ENCODE peak calls at places on chromosomes 5 and 9, in six cellular contexts. One of them, this sample, is unnamed.

GRCh38 chr9:95411211-95411892 is 93.8 kb upstream of the FANCC start:
- DNase-seq in HCT116: no peak
- DNase-seq in K562: peak; percentile 60
- DNase-seq in GM12878: no peak
- DNase-seq in HepG2: no peak
- DNase-seq in H1: no peak
- DNase-seq in this sample: no peak

GRCh38 chr9:110994771-110995241 is 43.5 kb downstream of the LPAR1 start:
- DNase-seq in K562: no peak
- DNase-seq in H1: no peak
- DNase-seq in HCT116: no peak
- DNase-seq in GM12878: no peak
- DNase-seq in HepG2: no peak
- DNase-seq in this sample: no peak

GRCh38 chr9:124217839-124218437 is 39.8 kb upstream of the NEK6 start:
- DNase-seq in H1: no peak
- DNase-seq in HCT116: no peak
- DNase-seq in GM12878: no peak
- DNase-seq in K562: no peak
- DNase-seq in HepG2: no peak
- DNase-seq in this sample: no peak

GRCh38 chr5:38835887-38836286 is 9.9 kb upstream of the OSMR start:
- DNase-seq in H1: no peak
- DNase-seq in K562: no peak
- DNase-seq in HepG2: no peak
- DNase-seq in HCT116: no peak
- DNase-seq in GM12878: no peak
- DNase-seq in this sample: no peak

GRCh38 chr9:83544002-83544698 is 5.9 kb upstream of the FRMD3 start:
- DNase-seq in HepG2: peak; percentile 75
- DNase-seq in GM12878: peak; percentile 8
- DNase-seq in H1: no peak
- DNase-seq in K562: peak; percentile 27
- DNase-seq in HCT116: peak; percentile 42
- DNase-seq in this sample: no peak

GRCh38 chr9:124256517-124257069 is 1.2 kb upstream of the NEK6 start:
- DNase-seq in K562: no peak
- DNase-seq in HCT116: no peak
- DNase-seq in GM12878: no peak
- DNase-seq in HepG2: peak; percentile 39
- DNase-seq in H1: no peak
- DNase-seq in this sample: no peak

GRCh38 chr5:95392593-95393182 is 1.5 kb downstream of the FAM81B start:
- DNase-seq in HepG2: peak; percentile 7
- DNase-seq in HCT116: no peak
- DNase-seq in GM12878: no peak
- DNase-seq in K562: peak; percentile 14
- DNase-seq in H1: no peak
- DNase-seq in this sample: peak; percentile 50

GRCh38 chr5:149834246-149834855 is 104.2 kb downstream of the PPARGC1B start:
- DNase-seq in HCT116: peak; percentile 74
- DNase-seq in K562: peak; percentile 55
- DNase-seq in GM12878: no peak
- DNase-seq in H1: peak; percentile 58
- DNase-seq in HepG2: peak; percentile 60
- DNase-seq in this sample: peak; percentile 71

GRCh38 chr5:65199988-65200668 is 281.6 kb downstream of the ADAMTS6 start:
- DNase-seq in H1: no peak
- DNase-seq in GM12878: no peak
- DNase-seq in HCT116: no peak
- DNase-seq in HepG2: no peak
- DNase-seq in K562: no peak
- DNase-seq in this sample: no peak

GRCh38 chr9:34458013-34458966 is at the start of the genes DNAI1 and FAM219A:
- DNase-seq in K562: peak; percentile 93
- DNase-seq in HepG2: peak; percentile 94
- DNase-seq in HCT116: peak; percentile 95
- DNase-seq in H1: peak; percentile 99
- DNase-seq in GM12878: peak; percentile 69
- DNase-seq in this sample: peak; percentile 98

GRCh38 chr9:33146298-33146697 is 20.8 kb downstream of the B4GALT1 start:
- DNase-seq in HCT116: no peak
- DNase-seq in K562: no peak
- DNase-seq in GM12878: no peak
- DNase-seq in HepG2: no peak
- DNase-seq in H1: no peak
- DNase-seq in this sample: no peak

GRCh38 chr5:74063821-74064598 is 438.0 kb downstream of the ARHGEF28 start:
- DNase-seq in HCT116: no peak
- DNase-seq in K562: no peak
- DNase-seq in HepG2: peak; percentile 14
- DNase-seq in GM12878: no peak
- DNase-seq in H1: no peak
- DNase-seq in this sample: no peak

GRCh38 chr9:114266969-114267368 is 55.9 kb upstream of the ORM1 start:
- DNase-seq in HepG2: no peak
- DNase-seq in K562: no peak
- DNase-seq in HCT116: no peak
- DNase-seq in H1: no peak
- DNase-seq in GM12878: no peak
- DNase-seq in this sample: no peak

GRCh38 chr5:148978370-148979103 is 84.3 kb downstream of the SH3TC2 start:
- DNase-seq in GM12878: no peak
- DNase-seq in H1: no peak
- DNase-seq in HCT116: no peak
- DNase-seq in K562: no peak
- DNase-seq in HepG2: no peak
- DNase-seq in this sample: no peak

GRCh38 chr5:27476356-27476988 is 438.1 kb upstream of the CDH9 start:
- DNase-seq in GM12878: no peak
- DNase-seq in HepG2: no peak
- DNase-seq in K562: no peak
- DNase-seq in H1: no peak
- DNase-seq in HCT116: no peak
- DNase-seq in this sample: no peak

GRCh38 chr9:70962761-70963445 is 158.5 kb downstream of the TRPM3 start:
- DNase-seq in HCT116: no peak
- DNase-seq in GM12878: no peak
- DNase-seq in K562: no peak
- DNase-seq in H1: no peak
- DNase-seq in HepG2: no peak
- DNase-seq in this sample: no peak

GRCh38 chr5:171131499-171131898 is 177.5 kb upstream of the TLX3 start:
- DNase-seq in HCT116: no peak
- DNase-seq in HepG2: no peak
- DNase-seq in K562: no peak
- DNase-seq in GM12878: no peak
- DNase-seq in H1: no peak
- DNase-seq in this sample: no peak

GRCh38 chr9:89054865-89055495 is 63.7 kb downstream of the S1PR3 start:
- DNase-seq in H1: no peak
- DNase-seq in HCT116: no peak
- DNase-seq in K562: no peak
- DNase-seq in GM12878: no peak
- DNase-seq in HepG2: no peak
- DNase-seq in this sample: no peak

GRCh38 chr5:176424181-176424580 is 7.8 kb upstream of the CLTB start:
- DNase-seq in K562: no peak
- DNase-seq in H1: no peak
- DNase-seq in HepG2: no peak
- DNase-seq in HCT116: no peak
- DNase-seq in GM12878: no peak
- DNase-seq in this sample: no peak

GRCh38 chr5:109688647-109688998 is 1.1 kb upstream of the MAN2A1 start:
- DNase-seq in H1: peak; percentile 55
- DNase-seq in HCT116: peak; percentile 48
- DNase-seq in GM12878: peak; percentile 35
- DNase-seq in K562: peak; percentile 25
- DNase-seq in HepG2: peak; percentile 74
- DNase-seq in this sample: no peak

GRCh38 chr9:20649381-20649780 is 27.1 kb upstream of the MLLT3 start:
- DNase-seq in K562: no peak
- DNase-seq in H1: no peak
- DNase-seq in HCT116: no peak
- DNase-seq in GM12878: no peak
- DNase-seq in HepG2: no peak
- DNase-seq in this sample: no peak

GRCh38 chr5:54895816-54896341 is 89.5 kb downstream of the ESM1 start:
- DNase-seq in K562: no peak
- DNase-seq in H1: no peak
- DNase-seq in HepG2: peak; percentile 28
- DNase-seq in GM12878: no peak
- DNase-seq in HCT116: peak; percentile 39
- DNase-seq in this sample: no peak

GRCh38 chr5:16178745-16179372 is 732 bp downstream of the MARCHF11 start:
- DNase-seq in HCT116: no peak
- DNase-seq in HepG2: peak; percentile 4
- DNase-seq in GM12878: no peak
- DNase-seq in K562: peak; percentile 58
- DNase-seq in H1: peak; percentile 97
- DNase-seq in this sample: peak; percentile 72

GRCh38 chr5:106172681-106173532 is 1497.8 kb downstream of the EFNA5 start:
- DNase-seq in HCT116: no peak
- DNase-seq in GM12878: no peak
- DNase-seq in H1: no peak
- DNase-seq in K562: no peak
- DNase-seq in HepG2: no peak
- DNase-seq in this sample: no peak

GRCh38 chr9:129606161-129607025 is 14.5 kb downstream of the C9orf50 start:
- DNase-seq in K562: no peak
- DNase-seq in GM12878: no peak
- DNase-seq in HCT116: no peak
- DNase-seq in HepG2: peak; percentile 88
- DNase-seq in H1: no peak
- DNase-seq in this sample: no peak

GRCh38 chr5:100780376-100780870 is 122.7 kb downstream of the ST8SIA4 start:
- DNase-seq in H1: no peak
- DNase-seq in HepG2: no peak
- DNase-seq in GM12878: peak; percentile 65
- DNase-seq in K562: no peak
- DNase-seq in HCT116: no peak
- DNase-seq in this sample: no peak

GRCh38 chr9:76085596-76085995 is 195.1 kb downstream of the PCSK5 start:
- DNase-seq in GM12878: no peak
- DNase-seq in K562: no peak
- DNase-seq in HCT116: no peak
- DNase-seq in H1: no peak
- DNase-seq in HepG2: no peak
- DNase-seq in this sample: no peak

GRCh38 chr5:152051499-152052454 is 127.1 kb upstream of the GLRA1 start:
- DNase-seq in GM12878: no peak
- DNase-seq in K562: no peak
- DNase-seq in HepG2: no peak
- DNase-seq in H1: no peak
- DNase-seq in HCT116: no peak
- DNase-seq in this sample: peak; percentile 76
- TF ChIP-seq ZNF274 in GM12878: no peak
- TF ChIP-seq ZNF274 in K562: no peak
- TF ChIP-seq ZNF274 in HepG2: no peak
- TF ChIP-seq ZNF274 in H1: no peak
- TF ChIP-seq ZNF274 in HCT116: no peak
- TF ChIP-seq ZNF274 in this sample: no peak

GRCh38 chr9:97900738-97901565 is 21.3 kb downstream of the TRMO start:
- DNase-seq in GM12878: no peak
- DNase-seq in HepG2: peak; percentile 28
- DNase-seq in K562: peak; percentile 61
- DNase-seq in H1: no peak
- DNase-seq in HCT116: peak; percentile 27
- DNase-seq in this sample: no peak

GRCh38 chr9:97903168-97903567 is 19.1 kb downstream of the TRMO start:
- DNase-seq in K562: no peak
- DNase-seq in HepG2: no peak
- DNase-seq in H1: no peak
- DNase-seq in HCT116: no peak
- DNase-seq in GM12878: no peak
- DNase-seq in this sample: no peak

GRCh38 chr9:97904725-97905124 is 17.6 kb downstream of the TRMO start:
- DNase-seq in HepG2: no peak
- DNase-seq in K562: no peak
- DNase-seq in HCT116: no peak
- DNase-seq in GM12878: no peak
- DNase-seq in H1: no peak
- DNase-seq in this sample: no peak

GRCh38 chr9:97895695-97896332 is 26.5 kb downstream of the TRMO start:
- DNase-seq in H1: peak; percentile 54
- DNase-seq in K562: peak; percentile 41
- DNase-seq in HCT116: peak; percentile 23
- DNase-seq in GM12878: no peak
- DNase-seq in HepG2: peak; percentile 25
- DNase-seq in this sample: no peak

DNA sequence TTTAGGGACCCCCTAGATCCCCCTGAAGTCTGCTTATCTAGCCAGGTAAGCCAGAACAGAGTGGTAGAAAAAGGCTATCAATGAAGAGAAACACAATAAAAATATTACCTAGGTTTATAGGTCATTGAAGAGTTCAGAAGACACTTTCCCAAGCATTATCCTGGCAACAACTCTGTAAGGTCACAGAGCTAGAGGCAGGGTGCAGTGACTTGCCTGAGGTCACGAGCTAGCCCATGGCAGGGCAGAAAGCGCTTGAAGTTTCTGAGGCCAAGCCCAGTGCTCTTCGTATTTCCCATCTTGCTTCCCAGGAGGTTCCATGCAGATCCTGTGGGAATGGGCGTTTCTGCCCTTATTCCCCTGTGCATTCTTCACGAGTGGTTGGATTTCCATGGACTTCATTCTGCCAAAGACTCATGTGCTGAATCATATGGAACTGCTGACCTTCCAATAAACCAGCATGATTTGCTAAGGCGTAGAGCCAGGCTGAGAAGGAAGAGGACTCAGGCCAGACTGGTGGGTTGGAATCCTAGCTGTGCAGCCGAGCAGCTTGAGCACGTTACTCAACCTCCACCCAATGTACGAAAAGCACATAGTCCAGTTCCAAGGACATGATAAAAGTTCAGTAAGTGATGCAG is 22.1 kb downstream of the TRMO start:
- DNase-seq in GM12878: no peak
- DNase-seq in HepG2: no peak
- DNase-seq in K562: no peak
- DNase-seq in HCT116: no peak
- DNase-seq in H1: no peak
- DNase-seq in this sample: no peak
- H3K4me3 ChIP-seq in GM12878: no peak overlapping the region
- H3K4me3 ChIP-seq in HepG2: no peak overlapping the region
- H3K4me3 ChIP-seq in K562: no peak overlapping the region
- H3K4me3 ChIP-seq in HCT116: no peak overlapping the region
- H3K4me3 ChIP-seq in H1: no peak overlapping the region
- H3K4me3 ChIP-seq in this sample: no peak overlapping the region

GRCh38 chr5:102138243-102138653 is 157.8 kb downstream of the SLCO4C1 start:
- DNase-seq in K562: no peak
- DNase-seq in H1: no peak
- DNase-seq in GM12878: no peak
- DNase-seq in HepG2: peak; percentile 94
- DNase-seq in HCT116: no peak
- DNase-seq in this sample: no peak

GRCh38 chr5:102139029-102139428 is 157.1 kb downstream of the SLCO4C1 start:
- DNase-seq in HepG2: no peak
- DNase-seq in K562: no peak
- DNase-seq in H1: no peak
- DNase-seq in GM12878: no peak
- DNase-seq in HCT116: no peak
- DNase-seq in this sample: no peak
- TF ChIP-seq ZNF274 in HepG2: no peak
- TF ChIP-seq ZNF274 in K562: no peak
- TF ChIP-seq ZNF274 in H1: no peak
- TF ChIP-seq ZNF274 in GM12878: no peak
- TF ChIP-seq ZNF274 in HCT116: no peak
- TF ChIP-seq ZNF274 in this sample: no peak

GRCh38 chr5:130995254-130995515 is 169.9 kb downstream of the HINT1 start:
- DNase-seq in K562: no peak
- DNase-seq in GM12878: no peak
- DNase-seq in HepG2: no peak
- DNase-seq in HCT116: no peak
- DNase-seq in H1: no peak
- DNase-seq in this sample: no peak
- H3K4me3 ChIP-seq in K562: no peak overlapping the region
- H3K4me3 ChIP-seq in GM12878: no peak overlapping the region
- H3K4me3 ChIP-seq in HepG2: no peak overlapping the region
- H3K4me3 ChIP-seq in HCT116: no peak overlapping the region
- H3K4me3 ChIP-seq in H1: no peak overlapping the region
- H3K4me3 ChIP-seq in this sample: no peak overlapping the region

This sample was measured in NT2/D1.